ENCODE peak calls at places on chromosomes 6 and 20, in eight cellular contexts. T is RWPE1, H is dorsolateral prefrontal cortex, J is GM20000, F is left ventricle myocardium inferior, U is foreskin keratinocyte, G is tibial nerve, V is mammary epithelial cell. O is an unnamed sample.

GRCh38 chr20:54688476-54688875 is 213.1 kb downstream of the DOK5 start:
- DNase-seq in T (no peak), H (no peak), J (no peak), F (no peak), U (no peak), G (no peak), V (no peak), O (no peak)

GRCh38 chr20:22942742-22943141 is 92.4 kb upstream of the SSTR4 start:
- DNase-seq in T (no peak), H (no peak), J (no peak), F (no peak), U (no peak), G (no peak), V (no peak), O (no peak)

GRCh38 chr20:10179574-10180298 is 38.9 kb upstream of the SNAP25 start:
- DNase-seq in T (no peak), H (no peak), J (no peak), F (no peak), U (no peak), G (no peak), V (no peak), O (no peak)

GRCh38 chr6:31399589-31400466 is 3.6 kb upstream of the MICA start:
- DNase-seq in T (peak; percentile 85), H (peak; percentile 80), J (peak; percentile 69), F (peak; percentile 95), U (peak; percentile 77), G (peak; percentile 86), V (peak; percentile 90), O (peak; percentile 65)

GRCh38 chr6:52454556-52454955 is 34.4 kb downstream of the EFHC1 start:
- DNase-seq in T (peak; percentile 83), H (no peak), J (no peak), F (no peak), U (peak; percentile 77), G (no peak), V (peak; percentile 85), O (no peak)

GRCh38 chr20:4063631-4064030 is 48.3 kb upstream of the RNF24 start:
- DNase-seq in T (no peak), H (no peak), J (no peak), F (no peak), U (no peak), G (no peak), V (no peak), O (no peak)

GRCh38 chr20:10716855-10717254 is 43.1 kb upstream of the JAG1 start:
- DNase-seq in T (no peak), H (no peak), J (no peak), F (no peak), U (no peak), G (no peak), V (no peak), O (no peak)

GRCh38 chr6:146361367-146361924 is 182.2 kb upstream of the RAB32 start:
- DNase-seq in T (no peak), H (peak; percentile 68), J (no peak), F (peak; percentile 40), U (no peak), G (no peak), V (peak; percentile 6), O (no peak)

GRCh38 chr20:21505161-21505809 is 8.6 kb downstream of the NKX2-2 start:
- DNase-seq in T (peak; percentile 85), H (peak; percentile 69), J (peak; percentile 88), F (peak; percentile 48), U (no peak), G (peak; percentile 42), V (peak; percentile 55), O (no peak)

GRCh38 chr6:111478749-111479148 is 4.3 kb downstream of the REV3L start:
- DNase-seq in T (peak; percentile 13), H (no peak), J (peak; percentile 59), F (no peak), U (no peak), G (no peak), V (peak; percentile 60), O (no peak)

GRCh38 chr6:151257984-151258445 is 18.2 kb downstream of the AKAP12 start:
- DNase-seq in T (no peak), H (no peak), J (no peak), F (no peak), U (no peak), G (no peak), V (no peak), O (no peak)

DNA sequence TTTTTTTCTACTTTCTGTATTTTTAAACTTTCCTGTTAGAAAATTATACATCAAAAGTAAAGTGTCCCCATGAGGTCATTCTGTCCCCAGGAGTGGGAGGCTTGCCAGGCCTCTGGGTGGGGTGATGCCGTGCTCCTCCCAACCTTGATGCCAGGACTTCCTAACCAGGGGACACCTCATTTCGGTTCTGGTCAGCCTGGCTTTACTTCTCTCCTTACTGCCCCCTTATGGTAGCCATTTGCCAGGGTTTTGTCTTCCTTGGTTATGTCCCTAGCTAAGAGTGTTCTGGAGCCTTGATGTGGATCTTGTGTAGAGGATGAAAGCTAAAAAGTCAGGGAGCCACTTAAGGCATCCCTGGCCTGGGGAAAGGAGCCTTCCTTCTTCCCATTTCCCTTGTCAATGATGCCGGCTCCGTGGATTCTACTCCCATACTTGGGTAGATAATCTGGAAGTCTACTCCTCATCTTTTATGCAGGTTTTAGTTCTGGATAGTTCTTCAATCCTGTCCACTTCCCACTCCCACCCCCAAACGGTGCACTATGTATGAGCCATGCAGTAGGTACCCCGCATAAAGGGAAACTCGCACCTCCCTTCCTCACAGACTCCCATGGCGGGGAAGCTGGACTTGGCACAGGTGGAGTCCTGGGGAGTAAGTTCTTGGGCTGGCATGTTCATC is 164.1 kb upstream of the SALL4 start:
- DNase-seq in T (peak; percentile 57), H (no peak), J (peak; percentile 36), F (no peak), U (peak; percentile 24), G (no peak), V (peak; percentile 36), O (no peak)
- TF ChIP-seq CTCF in T (peak; percentile 67), H (peak; percentile 72), J (peak; percentile 52), F (peak; percentile 62), U (peak; percentile 69), G (no peak), V (peak; percentile 46), O (peak; percentile 28)

GRCh38 chr20:44057698-44058675 is 129.0 kb downstream of the JPH2 start:
- DNase-seq in T (no peak), H (no peak), J (no peak), F (no peak), U (no peak), G (no peak), V (no peak), O (no peak)

GRCh38 chr20:44054118-44054517 is 132.9 kb downstream of the JPH2 start:
- DNase-seq in T (no peak), H (no peak), J (no peak), F (no peak), U (no peak), G (no peak), V (no peak), O (no peak)

GRCh38 chr20:44053046-44053445 is 133.9 kb downstream of the JPH2 start:
- DNase-seq in T (no peak), H (no peak), J (no peak), F (no peak), U (no peak), G (no peak), V (no peak), O (no peak)

GRCh38 chr20:44054849-44055248 is 132.1 kb downstream of the JPH2 start:
- DNase-seq in T (no peak), H (no peak), J (no peak), F (no peak), U (no peak), G (no peak), V (no peak), O (no peak)

DNA sequence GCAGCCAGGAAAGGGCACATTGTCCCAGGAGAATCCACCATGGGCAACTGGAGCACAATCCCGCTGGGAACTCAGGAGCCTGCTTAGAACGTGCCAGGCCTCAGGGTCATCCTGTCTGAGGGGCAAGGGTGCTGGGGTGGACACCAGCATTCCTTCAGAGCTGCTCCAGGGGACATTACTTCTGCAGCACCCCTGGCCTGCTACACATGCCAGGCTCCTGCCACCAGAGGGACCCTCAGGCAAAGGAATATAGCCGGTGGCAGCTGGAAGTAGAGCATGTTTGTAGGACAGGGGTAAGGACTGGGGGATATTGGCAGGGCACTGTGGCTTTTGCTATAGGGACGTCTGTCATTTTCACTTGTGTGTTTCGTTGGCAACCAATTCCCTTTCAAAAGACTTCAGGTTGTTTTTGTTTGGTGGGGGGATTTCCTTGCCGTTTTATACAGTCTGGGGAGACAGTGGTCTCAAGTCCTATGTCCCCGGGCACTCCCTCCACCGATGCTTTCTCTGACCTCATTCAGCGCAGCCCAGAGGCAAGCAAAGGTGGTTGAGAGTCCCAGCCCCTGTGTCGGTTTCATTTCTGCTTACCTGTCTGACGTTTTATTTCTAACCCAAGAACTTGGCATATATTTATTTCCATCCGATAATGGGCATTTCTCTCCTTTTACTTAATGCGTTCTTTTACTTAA is 130.8 kb downstream of the JPH2 start:
- DNase-seq in T (peak; percentile 41), H (no peak), J (no peak), F (no peak), U (no peak), G (no peak), V (no peak), O (no peak)
- TF ChIP-seq CTCF in T (peak; percentile 28), H (peak; percentile 71), J (peak; percentile 20), F (peak; percentile 67), U (peak; percentile 50), G (no peak), V (peak; percentile 14), O (peak; percentile 28)

GRCh38 chr6:21469213-21469612 is 124.3 kb upstream of the SOX4 start:
- DNase-seq in T (no peak), H (no peak), J (no peak), F (no peak), U (no peak), G (no peak), V (no peak), O (no peak)

GRCh38 chr6:21467091-21467490 is 126.5 kb upstream of the SOX4 start:
- DNase-seq in T (no peak), H (no peak), J (no peak), F (no peak), U (no peak), G (no peak), V (no peak), O (no peak)

DNA sequence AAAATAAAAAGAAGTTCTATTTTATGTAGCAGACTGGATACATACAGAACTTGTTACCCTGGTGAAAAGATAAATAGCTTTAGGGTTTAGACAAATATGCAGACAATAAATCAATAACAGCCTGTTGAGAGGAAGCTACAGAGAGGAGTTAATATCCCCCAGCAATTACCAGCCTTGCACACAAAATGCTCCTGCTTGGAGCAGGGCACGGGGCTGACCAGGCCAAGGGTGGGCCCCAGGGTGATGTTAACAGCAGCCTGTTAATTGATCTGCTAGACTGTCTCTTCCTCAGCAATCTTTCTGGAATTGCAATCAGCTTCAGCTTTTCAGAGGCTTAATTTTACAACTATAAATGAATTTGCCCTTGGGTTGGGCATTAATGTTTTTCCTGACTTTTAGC is 125.1 kb upstream of the SOX4 start:
- DNase-seq in T (no peak), H (no peak), J (no peak), F (no peak), U (no peak), G (no peak), V (no peak), O (no peak)
- TF ChIP-seq CTCF in T (no peak), H (no peak), J (no peak), F (no peak), U (no peak), G (no peak), V (no peak), O (no peak)

DNA sequence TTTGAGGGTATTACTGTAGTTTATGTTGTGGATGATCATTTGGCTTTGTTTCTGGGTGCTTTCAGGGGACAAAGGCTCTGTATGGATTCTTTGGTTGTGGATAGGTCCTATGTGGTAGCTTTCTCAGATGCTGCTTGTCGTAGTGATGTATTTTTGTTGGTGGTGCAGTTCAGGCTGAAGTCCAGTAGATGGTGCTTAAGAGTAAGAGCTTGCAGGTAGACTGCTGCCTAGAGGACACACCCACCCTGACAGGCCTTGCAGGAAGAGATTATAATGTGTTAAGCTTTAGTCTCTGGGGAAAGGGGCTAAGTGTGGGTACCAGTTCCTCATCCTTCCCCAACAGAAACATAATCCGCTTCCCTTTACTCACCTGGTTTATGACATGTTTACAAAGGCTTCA is 62.6 kb upstream of the ADGRB3 start:
- DNase-seq in T (peak; percentile 19), H (no peak), J (peak; percentile 45), F (no peak), U (no peak), G (no peak), V (peak; percentile 1), O (peak; percentile 29)
- TF ChIP-seq CTCF in T (peak; percentile 16), H (peak; percentile 60), J (peak; percentile 61), F (peak; percentile 9), U (no peak), G (no peak), V (peak; percentile 39), O (peak; percentile 54)

O was measured in D721Med.